ENCODE peak calls at places on chromosome 22, in nine cellular contexts. W is GM12878, N is Panc1, Q is A549, O is SK-N-SH, G is HepG2, L is HL-60, V is HCT116, A is K562. D is an unnamed sample.

GRCh38 chr22:21975273-21975672 is 7.3 kb downstream of the TOP3B start:
- DNase-seq in W (no peak), N (no peak), Q (no peak), O (no peak), G (no peak), L (no peak), V (no peak), A (no peak), D (no peak)

GRCh38 chr22:37169947-37170688 is 17.9 kb downstream of the C1QTNF6 start:
- DNase-seq in W (no peak), N (no peak), Q (no peak), O (no peak), G (no peak), L (no peak), V (no peak), A (no peak), D (no peak)

GRCh38 chr22:50530280-50530856 is 556 bp upstream of the TYMP start:
- DNase-seq in W (no peak), N (no peak), Q (peak), O (no peak), G (peak), L (peak), V (peak), A (no peak), D (peak)

GRCh38 chr22:25976346-25976745 is 192.9 kb upstream of the SEZ6L start:
- DNase-seq in W (no peak), N (no peak), Q (no peak), O (no peak), G (no peak), L (no peak), V (no peak), A (no peak), D (no peak)

GRCh38 chr22:44473580-44473979 is 24.5 kb downstream of the RTL6 start:
- DNase-seq in W (no peak), N (no peak), Q (no peak), O (no peak), G (no peak), L (no peak), V (no peak), A (no peak), D (no peak)

GRCh38 chr22:43631846-43632245 is 180.3 kb downstream of the EFCAB6 start:
- DNase-seq in W (no peak), N (no peak), Q (no peak), O (no peak), G (no peak), L (no peak), V (no peak), A (no peak), D (no peak)

GRCh38 chr22:37244114-37244921 is at the start of gene RAC2:
- DNase-seq in W (no peak), N (no peak), Q (no peak), O (peak), G (no peak), L (peak), V (peak), A (peak), D (peak)

GRCh38 chr22:43839781-43840180 is 22.5 kb downstream of the SULT4A1 start:
- DNase-seq in W (no peak), N (no peak), Q (no peak), O (no peak), G (no peak), L (no peak), V (no peak), A (no peak), D (no peak)

GRCh38 chr22:29840498-29840897 is 2.4 kb upstream of the ASCC2 start:
- DNase-seq in W (no peak), N (no peak), Q (no peak), O (no peak), G (no peak), L (no peak), V (no peak), A (peak), D (no peak)

GRCh38 chr22:37817705-37818311 is 5.4 kb upstream of the GALR3 start:
- DNase-seq in W (no peak), N (no peak), Q (peak), O (peak), G (peak), L (no peak), V (no peak), A (peak), D (peak)

GRCh38 chr22:32175751-32176644 is 16.9 kb upstream of the C22orf42 start:
- DNase-seq in W (no peak), N (no peak), Q (no peak), O (peak), G (no peak), L (no peak), V (no peak), A (no peak), D (peak)

GRCh38 chr22:27100789-27101188 is 443.4 kb downstream of the MIAT start:
- DNase-seq in W (no peak), N (no peak), Q (no peak), O (peak), G (no peak), L (no peak), V (no peak), A (no peak), D (peak)

GRCh38 chr22:23183107-23183698 is 2.9 kb downstream of the BCR start:
- DNase-seq in W (no peak), N (no peak), Q (no peak), O (peak), G (peak), L (no peak), V (no peak), A (peak), D (peak)

GRCh38 chr22:25818541-25818940 is 76.6 kb downstream of the MYO18B start:
- DNase-seq in W (no peak), N (no peak), Q (no peak), O (no peak), G (no peak), L (no peak), V (no peak), A (no peak), D (peak)

GRCh38 chr22:38707346-38707745 is 1.6 kb downstream of the GTPBP1 start:
- DNase-seq in W (no peak), N (peak), Q (peak), O (no peak), G (peak), L (no peak), V (no peak), A (peak), D (no peak)

GRCh38 chr22:31036671-31037550 is 44.2 kb upstream of the SMTN start:
- DNase-seq in W (no peak), N (no peak), Q (peak), O (no peak), G (no peak), L (no peak), V (no peak), A (no peak), D (no peak)

GRCh38 chr22:19483481-19484244 is 3.9 kb downstream of the CDC45 start:
- DNase-seq in W (no peak), N (no peak), Q (no peak), O (no peak), G (no peak), L (no peak), V (no peak), A (no peak), D (no peak)

GRCh38 chr22:26751217-26751616 is 93.8 kb downstream of the MIAT start:
- DNase-seq in W (no peak), N (no peak), Q (peak), O (no peak), G (no peak), L (no peak), V (no peak), A (no peak), D (peak)

GRCh38 chr22:26322179-26322905 is 106.7 kb upstream of the ASPHD2 start:
- DNase-seq in W (no peak), N (no peak), Q (no peak), O (no peak), G (no peak), L (no peak), V (peak), A (no peak), D (no peak)

GRCh38 chr22:48566741-48567140 is 1260.9 kb downstream of the BRD1 start:
- DNase-seq in W (no peak), N (no peak), Q (no peak), O (no peak), G (no peak), L (no peak), V (no peak), A (no peak), D (no peak)

GRCh38 chr22:48565901-48566501 is 1261.7 kb downstream of the BRD1 start:
- DNase-seq in W (no peak), N (no peak), Q (no peak), O (no peak), G (no peak), L (no peak), V (no peak), A (no peak), D (no peak)

GRCh38 chr22:48569476-48570233 is 1258.0 kb downstream of the BRD1 start:
- DNase-seq in W (no peak), N (no peak), Q (no peak), O (no peak), G (no peak), L (no peak), V (no peak), A (no peak), D (no peak)

GRCh38 chr22:48568736-48569330 is 1258.8 kb downstream of the BRD1 start:
- DNase-seq in W (no peak), N (no peak), Q (no peak), O (no peak), G (no peak), L (no peak), V (no peak), A (no peak), D (no peak)

DNA sequence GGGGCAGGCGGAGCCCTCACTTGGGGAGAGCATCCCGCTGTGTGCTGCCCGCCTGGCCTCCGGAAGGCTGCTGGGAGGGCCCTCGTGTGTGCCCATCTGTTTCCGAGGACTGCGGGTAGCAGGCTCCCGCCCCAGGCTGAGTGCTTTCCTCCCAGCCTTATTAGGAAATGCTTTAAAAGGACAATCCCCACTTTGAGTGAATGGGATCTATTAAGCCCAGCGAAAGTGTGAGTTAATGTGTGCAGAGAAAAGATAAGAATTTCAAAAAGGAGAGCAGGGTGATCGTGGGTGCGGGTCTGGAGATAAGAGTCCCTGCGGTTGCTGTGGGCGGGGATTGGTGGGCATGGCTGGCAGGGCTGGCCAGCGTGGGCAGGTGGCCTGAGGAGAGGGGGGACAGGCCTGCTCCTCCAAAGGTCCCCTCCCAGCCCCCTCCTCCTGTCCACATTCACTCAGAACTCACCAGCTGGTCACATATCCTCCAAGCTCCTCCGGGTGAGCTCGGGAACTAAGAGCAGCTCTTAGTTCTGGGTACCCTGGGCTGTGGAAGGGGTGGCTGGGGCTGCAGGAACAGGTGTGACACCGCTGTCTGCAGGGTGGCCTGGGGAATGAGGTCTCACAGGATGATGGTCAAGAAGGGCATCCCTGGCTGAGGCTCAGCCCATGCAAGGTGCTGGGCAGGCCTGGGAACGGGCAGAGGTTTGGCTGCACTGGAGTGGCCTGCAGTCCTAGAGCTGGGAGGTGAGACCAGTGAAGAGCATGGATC is 1260.3 kb downstream of the BRD1 start:
- DNase-seq in W (no peak), N (no peak), Q (no peak), O (peak), G (no peak), L (no peak), V (no peak), A (no peak), D (no peak)
- TF ChIP-seq REST in W (no peak), N (no peak), Q (no peak), O (no peak), G (no peak), L (no peak), V (no peak), A (no peak), D (no peak)

DNA sequence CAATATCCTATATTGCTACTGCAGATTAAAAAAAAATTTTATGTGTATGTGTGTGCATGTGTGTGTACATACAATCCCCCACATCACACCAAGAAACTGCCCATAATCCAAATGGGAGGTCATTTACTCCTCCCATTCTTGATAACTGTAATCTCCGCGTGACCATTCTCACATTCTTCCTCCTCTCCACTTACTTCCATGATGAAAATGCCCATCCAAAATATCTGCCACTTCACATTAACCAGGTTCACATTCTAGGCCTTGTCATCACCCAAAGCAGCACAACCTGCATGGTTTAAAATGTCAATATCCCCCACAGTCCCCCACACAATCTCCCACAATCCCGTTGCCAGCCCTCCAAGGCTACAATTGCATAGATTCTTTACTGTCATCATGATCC is 149.6 kb downstream of the LARGE1 start:
- DNase-seq in W (no peak), N (no peak), Q (no peak), O (no peak), G (no peak), L (no peak), V (no peak), A (no peak), D (no peak)
- TF ChIP-seq REST in W (no peak), N (no peak), Q (no peak), O (no peak), G (no peak), L (no peak), V (no peak), A (no peak), D (no peak)

GRCh38 chr22:40009953-40010751 is 15.4 kb downstream of the FAM83F start:
- DNase-seq in W (no peak), N (no peak), Q (no peak), O (no peak), G (no peak), L (no peak), V (no peak), A (no peak), D (no peak)
- TF ChIP-seq REST in W (no peak), N (no peak), Q (no peak), O (no peak), G (no peak), L (no peak), V (no peak), A (no peak), D (no peak)

GRCh38 chr22:28798810-28799124 is 1.6 kb downstream of the XBP1 start:
- DNase-seq in W (no peak), N (no peak), Q (no peak), O (no peak), G (no peak), L (no peak), V (no peak), A (no peak), D (no peak)

GRCh38 chr22:28800308-28801041 is at the start of gene XBP1:
- DNase-seq in W (peak), N (peak), Q (peak), O (peak), G (peak), L (peak), V (peak), A (peak), D (peak)

GRCh38 chr22:28799125-28799833 is 1.1 kb downstream of the XBP1 start:
- DNase-seq in W (no peak), N (peak), Q (peak), O (peak), G (peak), L (peak), V (peak), A (peak), D (peak)

GRCh38 chr22:28801845-28802594 is 1.7 kb upstream of the XBP1 start:
- DNase-seq in W (no peak), N (no peak), Q (no peak), O (no peak), G (peak), L (peak), V (no peak), A (peak), D (peak)

DNA sequence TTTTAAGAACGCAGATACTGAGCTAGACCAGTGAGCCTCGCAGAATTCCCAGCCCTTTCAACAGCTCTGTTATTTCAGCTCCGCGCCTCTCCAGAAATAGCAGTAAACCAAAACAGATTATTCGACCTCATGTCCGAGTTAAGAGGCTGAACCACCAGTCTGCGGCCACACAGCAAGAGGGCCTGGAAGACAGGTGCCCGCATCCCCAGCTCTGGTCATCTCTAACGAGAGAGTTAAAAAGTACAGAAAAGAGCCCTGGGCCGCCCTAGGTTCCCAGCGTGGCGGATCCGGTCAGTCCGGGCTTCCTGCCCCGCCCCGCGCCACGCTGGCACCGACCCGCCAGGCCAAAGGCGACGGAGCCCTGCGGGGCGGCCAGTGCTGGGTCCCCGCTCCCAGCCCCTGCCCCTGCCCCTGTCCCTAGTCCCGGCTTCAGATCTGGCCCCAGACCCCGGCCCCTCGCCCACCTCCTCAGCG is 498 bp downstream of the XBP1 start:
- DNase-seq in W (no peak), N (no peak), Q (no peak), O (peak), G (no peak), L (no peak), V (no peak), A (peak), D (peak)
- TF ChIP-seq REST in W (no peak), N (no peak), Q (no peak), O (no peak), G (no peak), L (no peak), V (no peak), A (no peak), D (no peak)

GRCh38 chr22:20554824-20555223 is 47.4 kb downstream of the MED15 start:
- DNase-seq in W (no peak), N (no peak), Q (no peak), O (no peak), G (no peak), L (no peak), V (no peak), A (no peak), D (no peak)
- TF ChIP-seq REST in W (no peak), N (no peak), Q (no peak), O (no peak), G (no peak), L (no peak), V (no peak), A (no peak), D (no peak)

GRCh38 chr22:35444685-35445399 is 44.9 kb downstream of the MCM5 start:
- DNase-seq in W (no peak), N (no peak), Q (no peak), O (no peak), G (no peak), L (no peak), V (no peak), A (no peak), D (no peak)

GRCh38 chr22:35448552-35448922 is 48.6 kb downstream of the MCM5 start:
- DNase-seq in W (no peak), N (no peak), Q (no peak), O (no peak), G (no peak), L (no peak), V (no peak), A (no peak), D (no peak)

GRCh38 chr22:35443790-35444684 is 44.1 kb downstream of the MCM5 start:
- DNase-seq in W (no peak), N (no peak), Q (no peak), O (no peak), G (no peak), L (no peak), V (no peak), A (no peak), D (no peak)

GRCh38 chr22:35445933-35446332 is 46.0 kb downstream of the MCM5 start:
- DNase-seq in W (no peak), N (no peak), Q (no peak), O (no peak), G (no peak), L (no peak), V (no peak), A (no peak), D (no peak)

DNA sequence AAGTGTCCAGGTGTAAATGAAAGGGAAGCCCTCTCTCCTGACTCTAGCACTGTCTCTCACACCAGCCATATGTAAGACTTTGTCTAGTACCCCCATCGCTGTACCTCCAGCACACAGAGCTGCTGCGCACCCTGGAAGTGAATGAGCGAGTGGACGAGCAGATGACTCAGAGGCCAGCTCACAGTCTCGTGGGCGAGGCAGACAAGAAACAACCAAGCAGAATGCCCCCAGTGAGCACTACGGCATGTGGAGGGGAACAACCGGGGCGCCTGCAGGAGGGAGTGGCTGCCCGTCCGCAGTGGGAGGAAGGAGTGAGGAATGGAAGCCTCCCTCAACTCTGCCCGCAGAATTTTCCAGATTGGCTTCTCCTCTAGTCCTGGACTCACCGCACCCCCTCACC is 46.4 kb downstream of the MCM5 start:
- DNase-seq in W (no peak), N (no peak), Q (no peak), O (no peak), G (no peak), L (no peak), V (no peak), A (no peak), D (no peak)
- TF ChIP-seq REST in W (no peak), N (no peak), Q (no peak), O (no peak), G (no peak), L (no peak), V (no peak), A (no peak), D (no peak)

GRCh38 chr22:42277988-42278776 is 7.7 kb upstream of the TCF20 start:
- DNase-seq in W (no peak), N (no peak), Q (no peak), O (peak), G (no peak), L (no peak), V (no peak), A (no peak), D (no peak)
- TF ChIP-seq REST in W (no peak), N (no peak), Q (no peak), O (no peak), G (no peak), L (no peak), V (no peak), A (no peak), D (no peak)

DNA sequence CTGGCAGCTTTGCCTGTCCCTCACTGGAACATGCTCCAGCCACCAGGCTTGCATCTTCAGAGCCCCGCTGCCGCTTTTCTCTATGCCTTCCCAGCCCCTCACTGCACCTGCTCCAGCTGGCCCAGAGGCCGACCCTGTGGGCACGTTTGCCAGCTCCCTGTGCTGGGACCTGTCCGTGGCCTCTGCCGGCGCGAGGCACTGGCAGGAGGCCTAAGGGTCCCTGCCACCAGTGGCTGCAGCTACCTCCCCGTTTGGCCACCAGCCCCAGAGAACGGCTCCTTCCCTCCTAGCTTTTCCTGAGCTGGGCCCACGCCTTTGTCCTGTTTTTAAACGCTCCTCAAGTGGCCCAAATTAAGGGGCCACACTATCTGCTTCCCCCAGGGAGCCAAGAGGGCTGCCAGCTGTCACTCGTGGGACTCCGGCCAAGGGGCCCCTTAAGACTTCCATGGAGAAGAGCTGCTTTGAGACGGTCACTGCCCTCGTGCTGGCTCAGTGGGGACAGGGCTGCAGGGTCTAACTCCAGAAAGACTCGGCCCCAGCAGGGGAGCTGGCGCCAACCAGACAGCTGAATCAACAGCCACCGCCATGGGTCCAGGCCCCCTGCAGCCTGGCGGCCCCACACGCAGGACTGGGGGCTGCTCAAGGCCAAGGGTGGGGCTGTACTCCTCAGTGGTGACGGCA is 24.6 kb upstream of the WNT7B start:
- DNase-seq in W (no peak), N (no peak), Q (no peak), O (no peak), G (no peak), L (no peak), V (no peak), A (no peak), D (no peak)
- TF ChIP-seq REST in W (no peak), N (no peak), Q (no peak), O (no peak), G (no peak), L (no peak), V (no peak), A (no peak), D (no peak)

GRCh38 chr22:17931400-17931825 is 92.9 kb downstream of the MICAL3 start:
- DNase-seq in W (no peak), N (no peak), Q (no peak), O (peak), G (no peak), L (no peak), V (no peak), A (no peak), D (no peak)
- TF ChIP-seq REST in W (no peak), N (no peak), Q (no peak), O (no peak), G (no peak), L (no peak), V (no peak), A (no peak), D (no peak)

D was measured in GM23338.